ENCODE peak calls at places on chromosome 6, in seven cellular contexts. U, S, A, G, J, V and B are unnamed samples.

GRCh38 chr6:39062014-39062740 is 13.6 kb downstream of the GLP1R start:
- DNase-seq in A (no peak), V (no peak), G (no peak), U (no peak), J (no peak), S (no peak), B (no peak)

GRCh38 chr6:131687022-131687421 is 14.2 kb downstream of the OR2A4 start:
- DNase-seq in G (no peak), U (peak; percentile 11), V (no peak), A (no peak), S (no peak), J (no peak), B (no peak)

GRCh38 chr6:136646377-136646776 is 96.2 kb upstream of the MAP7 start:
- DNase-seq in A (no peak), J (no peak), U (peak; percentile 64), S (no peak), G (no peak), V (no peak), B (no peak)

GRCh38 chr6:138109042-138109997 is 2.1 kb upstream of the PERP start:
- DNase-seq in V (peak; percentile 61), U (peak; percentile 50), G (peak; percentile 69), S (peak; percentile 87), J (peak; percentile 63), A (peak; percentile 73), B (peak; percentile 53)

GRCh38 chr6:25706314-25707014 is 48.1 kb upstream of the SLC17A4 start:
- DNase-seq in S (no peak), V (no peak), A (no peak), G (no peak), U (no peak), J (no peak), B (no peak)

GRCh38 chr6:153084393-153084792 is 46.7 kb downstream of the RGS17 start:
- DNase-seq in J (no peak), A (no peak), G (no peak), S (no peak), U (peak; percentile 46), V (no peak), B (no peak)

GRCh38 chr6:16690244-16691142 is 70.8 kb downstream of the ATXN1 start:
- DNase-seq in G (no peak), V (no peak), A (no peak), S (no peak), J (no peak), U (peak; percentile 74), B (no peak)

GRCh38 chr6:16755544-16755943 is 5.7 kb downstream of the ATXN1 start:
- DNase-seq in A (no peak), S (no peak), G (no peak), J (no peak), U (no peak), V (no peak), B (no peak)

GRCh38 chr6:81613606-81614005 is 138.9 kb downstream of the TENT5A start:
- DNase-seq in V (no peak), G (no peak), J (no peak), S (no peak), A (no peak), U (peak; percentile 87), B (no peak)

GRCh38 chr6:149181304-149181703 is 136.2 kb upstream of the TAB2 start:
- DNase-seq in U (no peak), G (no peak), A (no peak), V (no peak), S (no peak), J (no peak), B (no peak)

GRCh38 chr6:163324928-163325784 is 89.4 kb upstream of the QKI start:
- DNase-seq in S (no peak), U (peak; percentile 63), J (no peak), G (no peak), A (no peak), V (no peak), B (no peak)

GRCh38 chr6:85644374-85644762 is 1.7 kb upstream of the SYNCRIP start:
- DNase-seq in S (no peak), V (no peak), J (no peak), U (no peak), G (no peak), A (no peak), B (no peak)

GRCh38 chr6:163180874-163181541 is 233.5 kb upstream of the QKI start:
- DNase-seq in U (peak; percentile 56), J (peak; percentile 41), V (no peak), S (peak; percentile 29), G (peak; percentile 32), A (no peak), B (peak; percentile 88)

GRCh38 chr6:110875548-110876169 is 1.1 kb downstream of the AMD1 start:
- DNase-seq in V (peak; percentile 35), J (no peak), S (peak; percentile 63), U (peak; percentile 37), G (peak; percentile 41), A (peak; percentile 47), B (no peak)

GRCh38 chr6:153436346-153436745 is 305.3 kb upstream of the RGS17 start:
- DNase-seq in U (no peak), G (no peak), V (no peak), J (peak; percentile 21), A (no peak), S (no peak), B (no peak)

GRCh38 chr6:13711384-13711725 is 280 bp downstream of the RANBP9 start:
- DNase-seq in A (peak; percentile 65), U (peak; percentile 65), J (no peak), V (no peak), G (no peak), S (no peak), B (no peak)

GRCh38 chr6:69286341-69286740 is 510.5 kb downstream of the LMBRD1 start:
- DNase-seq in U (no peak), S (no peak), V (no peak), A (no peak), G (no peak), J (no peak), B (no peak)

GRCh38 chr6:46217671-46218131 is 46.9 kb upstream of the ENPP5 start:
- DNase-seq in A (peak; percentile 56), J (no peak), G (no peak), V (no peak), S (no peak), U (no peak), B (peak; percentile 78)

GRCh38 chr6:136720045-136720760 is 72.1 kb downstream of the MAP3K5 start:
- DNase-seq in G (no peak), A (no peak), S (no peak), U (no peak), V (no peak), J (no peak), B (no peak)

GRCh38 chr6:11033825-11034224 is 10.3 kb downstream of the ELOVL2 start:
- DNase-seq in A (no peak), G (no peak), V (no peak), S (no peak), J (no peak), U (peak; percentile 89), B (no peak)

GRCh38 chr6:15246217-15247211 is 645 bp downstream of the JARID2 start:
- DNase-seq in G (no peak), V (no peak), J (no peak), U (no peak), S (no peak), A (no peak), B (no peak)

GRCh38 chr6:118284736-118285360 is 263.2 kb upstream of the PLN start:
- DNase-seq in U (peak; percentile 20), A (no peak), S (no peak), J (no peak), G (no peak), V (no peak), B (no peak)

GRCh38 chr6:131129657-131130545 is 5.4 kb upstream of the AKAP7 start:
- DNase-seq in G (no peak), U (no peak), V (no peak), S (no peak), A (no peak), J (no peak), B (no peak)

DNA sequence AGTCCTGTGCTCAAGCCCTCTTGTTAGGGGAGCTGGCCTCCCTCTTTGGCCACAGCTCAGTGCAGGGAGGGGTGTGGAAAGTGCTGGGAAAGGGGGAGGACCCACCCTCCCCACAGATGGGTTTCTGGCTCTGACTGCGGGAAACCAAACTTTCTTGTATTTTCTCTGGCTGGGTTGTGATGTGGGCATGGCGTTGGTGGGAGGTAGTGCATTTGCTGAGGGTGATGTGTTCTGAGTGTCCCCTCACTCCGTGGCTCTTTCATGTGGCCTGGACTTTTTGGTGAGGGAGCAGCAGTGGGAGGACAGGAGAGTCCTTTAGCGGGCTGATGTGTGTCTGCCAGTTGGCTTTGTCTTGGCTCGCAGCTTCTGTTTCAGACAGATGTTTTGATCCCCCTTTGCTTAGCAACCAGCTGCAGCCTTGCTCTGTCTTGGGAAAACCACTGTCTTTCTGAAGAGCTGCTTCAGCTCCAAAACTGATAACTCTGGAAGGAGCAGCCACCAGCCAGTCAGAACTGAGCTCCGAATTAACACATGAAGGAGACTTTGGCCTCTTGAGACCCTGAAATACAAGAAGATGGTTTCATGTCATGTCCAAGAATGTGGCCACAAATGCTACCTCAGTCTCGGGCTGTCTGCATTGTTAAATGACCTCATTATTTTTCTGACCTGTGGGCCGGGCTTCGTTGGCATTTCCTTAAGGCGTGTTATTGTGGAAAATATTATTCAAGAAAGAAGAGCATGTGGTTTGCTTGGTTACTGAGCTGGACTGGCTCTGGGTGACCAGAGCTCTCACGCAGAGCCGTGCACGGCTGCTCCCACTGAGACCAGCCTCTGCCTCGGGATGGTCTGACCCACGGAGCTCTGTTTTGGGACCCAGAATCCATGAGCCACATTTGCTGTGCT is 21.5 kb downstream of the SYNJ2 start:
- DNase-seq in U (peak; percentile 97), A (no peak), V (no peak), S (peak; percentile 38), G (peak; percentile 74), J (no peak), B (peak; percentile 41)
- H3K4me3 ChIP-seq in U (peak overlapping the region; percentile 27), A (no peak overlapping the region), V (no peak overlapping the region), S (no peak overlapping the region), G (no peak overlapping the region), J (peak overlapping the region; percentile 4), B (no peak overlapping the region)

GRCh38 chr6:107833136-107833535 is 9.0 kb upstream of the SCML4 start:
- DNase-seq in U (no peak), G (no peak), J (no peak), V (no peak), A (no peak), S (no peak), B (no peak)
- H3K4me1 ChIP-seq in U (no peaks in the 10 kb centered on the region), G (no peaks in the 10 kb centered on the region), J (no peaks in the 10 kb centered on the region), V (peaks cover 13% of the 10 kb centered on the region), A (no peaks in the 10 kb centered on the region), S (no peaks in the 10 kb centered on the region), B (no peaks in the 10 kb centered on the region)

GRCh38 chr6:166767191-166767590 is 140.1 kb upstream of the RPS6KA2 start:
- DNase-seq in J (no peak), A (no peak), G (no peak), S (no peak), V (no peak), U (no peak), B (no peak)
- H3K27me3 ChIP-seq in J (no peaks in the 10 kb centered on the region), A (no peaks in the 10 kb centered on the region), G (no peaks in the 10 kb centered on the region), S (no peaks in the 10 kb centered on the region), V (no peaks in the 10 kb centered on the region), U (no peaks in the 10 kb centered on the region), B (no peaks in the 10 kb centered on the region)

DNA sequence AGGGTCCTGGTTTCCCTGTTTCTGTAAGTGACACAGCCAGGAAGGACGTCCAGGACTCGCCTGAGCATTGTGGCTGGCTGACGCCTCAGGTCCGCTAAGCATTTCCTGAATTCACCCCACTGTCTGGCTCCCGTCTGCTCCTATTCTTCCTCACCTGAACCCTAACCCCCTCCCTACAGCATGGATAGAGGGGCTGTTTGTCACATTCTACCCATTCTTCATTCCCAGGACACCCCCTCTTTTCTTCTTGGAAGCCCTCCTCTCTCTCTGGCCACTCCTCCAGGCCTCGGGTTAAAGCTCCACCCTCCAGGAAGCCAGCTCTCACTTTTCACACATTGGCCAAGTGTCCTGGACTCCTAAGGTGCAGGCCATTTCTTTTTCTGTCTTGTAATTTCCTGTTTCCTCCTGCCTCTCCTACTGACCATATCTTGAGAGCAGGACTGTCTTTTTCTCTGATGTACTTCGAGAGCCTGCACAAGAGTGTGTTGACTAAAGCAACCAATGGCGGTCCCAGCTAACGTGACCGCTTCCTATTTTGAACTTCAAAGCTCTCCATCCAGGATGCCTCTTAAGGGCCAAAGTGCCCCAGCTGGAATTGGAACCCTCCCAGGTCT is 24.2 kb upstream of the MYMX start:
- DNase-seq in J (no peak), G (no peak), S (no peak), V (no peak), A (no peak), U (no peak), B (no peak)
- H3K4me3 ChIP-seq in J (no peak overlapping the region), G (no peak overlapping the region), S (no peak overlapping the region), V (no peak overlapping the region), A (no peak overlapping the region), U (no peak overlapping the region), B (no peak overlapping the region)